ENCODE peak calls at places on chromosomes 13 and 19, in five cellular contexts. D is esophagus squamous epithelium, P is body of pancreas, Q is heart left ventricle, W is thyroid gland. H is an unnamed sample.

GRCh38 chr13:47837104-47837880 is 163.8 kb downstream of the SUCLA2 start:
- DNase-seq in D (no peak), P (no peak), Q (no peak), W (no peak), H (no peak)

GRCh38 chr13:114310961-114311360 is 3.3 kb upstream of the CHAMP1 start:
- DNase-seq in D (no peak), P (no peak), Q (no peak), W (no peak), H (no peak)

GRCh38 chr19:53467138-53467502 is 413 bp upstream of the ZNF813 start:
- DNase-seq in D (no peak), P (no peak), Q (peak; percentile 65), W (no peak), H (peak; percentile 85)

GRCh38 chr13:41544824-41545707 is 87.7 kb downstream of the RGCC start:
- DNase-seq in D (no peak), P (no peak), Q (no peak), W (no peak), H (no peak)

GRCh38 chr13:57666554-57666953 is 35.0 kb downstream of the PCDH17 start:
- DNase-seq in D (no peak), P (no peak), Q (no peak), W (no peak), H (no peak)

GRCh38 chr19:39351537-39352037 is 9.4 kb downstream of the SAMD4B start:
- DNase-seq in D (no peak), P (no peak), Q (no peak), W (no peak), H (no peak)

GRCh38 chr19:28886708-28887107 is 326.2 kb downstream of the UQCRFS1 start:
- DNase-seq in D (no peak), P (no peak), Q (no peak), W (no peak), H (no peak)

GRCh38 chr13:32538234-32538620 is 368 bp downstream of the N4BP2L2 start:
- DNase-seq in D (no peak), P (peak; percentile 40), Q (no peak), W (no peak), H (no peak)

GRCh38 chr13:114096031-114096485 is 36.4 kb downstream of the RASA3 start:
- DNase-seq in D (no peak), P (no peak), Q (peak; percentile 45), W (no peak), H (peak; percentile 79)

GRCh38 chr19:8445488-8446001 is 770 bp downstream of the HNRNPM start:
- DNase-seq in D (no peak), P (peak; percentile 56), Q (peak; percentile 78), W (peak; percentile 69), H (peak; percentile 88)

GRCh38 chr19:23436318-23436717 is 41.0 kb upstream of the ZNF91 start:
- DNase-seq in D (no peak), P (no peak), Q (no peak), W (no peak), H (peak; percentile 28)

GRCh38 chr19:17333611-17334413 is 843 bp downstream of the ANO8 start:
- DNase-seq in D (no peak), P (peak; percentile 45), Q (no peak), W (no peak), H (no peak)

GRCh38 chr13:110714798-110715394 is 1.4 kb downstream of the ING1 start:
- DNase-seq in D (no peak), P (peak; percentile 66), Q (peak; percentile 76), W (peak; percentile 72), H (peak; percentile 94)

GRCh38 chr13:78604782-78605611 is 1.6 kb upstream of the POU4F1 start:
- DNase-seq in D (no peak), P (no peak), Q (no peak), W (no peak), H (no peak)

GRCh38 chr19:47637550-47637949 is 28.6 kb downstream of the BICRA start:
- DNase-seq in D (no peak), P (no peak), Q (no peak), W (no peak), H (no peak)

GRCh38 chr13:33577037-33577436 is 240.9 kb upstream of the RFC3 start:
- DNase-seq in D (no peak), P (no peak), Q (no peak), W (no peak), H (no peak)

GRCh38 chr13:110238795-110239194 is 68.2 kb downstream of the COL4A1 start:
- DNase-seq in D (no peak), P (no peak), Q (no peak), W (no peak), H (no peak)

GRCh38 chr19:13932911-13933393 is 5.3 kb downstream of the PODNL1 start:
- DNase-seq in D (no peak), P (no peak), Q (no peak), W (no peak), H (no peak)

GRCh38 chr19:584240-585001 is 5.3 kb upstream of the HCN2 start:
- DNase-seq in D (no peak), P (peak; percentile 22), Q (peak; percentile 82), W (peak; percentile 14), H (no peak)

GRCh38 chr19:47107953-47108746 is 5.4 kb downstream of the ZC3H4 start:
- DNase-seq in D (no peak), P (no peak), Q (no peak), W (peak; percentile 30), H (no peak)

GRCh38 chr19:13212759-13213330 is 62.6 kb downstream of the IER2 start:
- DNase-seq in D (no peak), P (peak; percentile 63), Q (peak; percentile 80), W (peak; percentile 54), H (peak; percentile 28)

GRCh38 chr13:71879129-71879535 is 12.1 kb upstream of the DACH1 start:
- DNase-seq in D (no peak), P (peak; percentile 20), Q (no peak), W (no peak), H (no peak)

GRCh38 chr13:47549219-47549752 is 451.8 kb downstream of the SUCLA2 start:
- DNase-seq in D (no peak), P (no peak), Q (no peak), W (no peak), H (no peak)

GRCh38 chr13:111039735-111040134 is 75.4 kb upstream of the ARHGEF7 start:
- DNase-seq in D (no peak), P (no peak), Q (no peak), W (no peak), H (no peak)

GRCh38 chr13:44364601-44365000 is 9.0 kb upstream of the SERP2 start:
- DNase-seq in D (no peak), P (no peak), Q (no peak), W (no peak), H (no peak)

GRCh38 chr19:12936582-12936981 is 1.8 kb upstream of the CALR start:
- DNase-seq in D (no peak), P (no peak), Q (no peak), W (no peak), H (no peak)

GRCh38 chr13:83881917-83882625 is at the start of gene SLITRK1:
- DNase-seq in D (no peak), P (peak; percentile 80), Q (no peak), W (peak; percentile 41), H (no peak)

GRCh38 chr19:32581704-32582164 is 744 bp downstream of the PDCD5 start:
- DNase-seq in D (no peak), P (no peak), Q (no peak), W (peak; percentile 5), H (no peak)

GRCh38 chr19:34448191-34448590 is 20.0 kb downstream of the UBA2 start:
- DNase-seq in D (no peak), P (no peak), Q (no peak), W (no peak), H (no peak)

GRCh38 chr13:103222683-103223082 is 156.5 kb upstream of the SLC10A2 start:
- DNase-seq in D (no peak), P (no peak), Q (no peak), W (no peak), H (no peak)

GRCh38 chr19:3556978-3557460 is 367 bp downstream of the MFSD12 start:
- DNase-seq in D (no peak), P (peak; percentile 61), Q (no peak), W (peak; percentile 43), H (no peak)

GRCh38 chr19:4911786-4912672 is 2.7 kb downstream of the UHRF1 start:
- DNase-seq in D (no peak), P (peak; percentile 45), Q (no peak), W (peak; percentile 54), H (peak; percentile 70)
- TF ChIP-seq POLR2A in D (peak; percentile 16), P (no peak), Q (no peak), W (no peak), H (no peak)

GRCh38 chr13:51451467-51452390 is 1.1 kb downstream of the INTS6 start:
- DNase-seq in D (peak; percentile 50), P (peak; percentile 85), Q (peak; percentile 93), W (peak; percentile 86), H (peak; percentile 95)
- TF ChIP-seq POLR2A in D (no peak), P (peak; percentile 34), Q (no peak), W (no peak), H (no peak)

GRCh38 chr19:19372656-19373416 is 32.6 kb upstream of the GATAD2A start:
- DNase-seq in D (no peak), P (peak; percentile 62), Q (peak; percentile 84), W (peak; percentile 32), H (peak; percentile 69)
- TF ChIP-seq POLR2A in D (peak; percentile 28), P (no peak), Q (no peak), W (no peak), H (no peak)

DNA sequence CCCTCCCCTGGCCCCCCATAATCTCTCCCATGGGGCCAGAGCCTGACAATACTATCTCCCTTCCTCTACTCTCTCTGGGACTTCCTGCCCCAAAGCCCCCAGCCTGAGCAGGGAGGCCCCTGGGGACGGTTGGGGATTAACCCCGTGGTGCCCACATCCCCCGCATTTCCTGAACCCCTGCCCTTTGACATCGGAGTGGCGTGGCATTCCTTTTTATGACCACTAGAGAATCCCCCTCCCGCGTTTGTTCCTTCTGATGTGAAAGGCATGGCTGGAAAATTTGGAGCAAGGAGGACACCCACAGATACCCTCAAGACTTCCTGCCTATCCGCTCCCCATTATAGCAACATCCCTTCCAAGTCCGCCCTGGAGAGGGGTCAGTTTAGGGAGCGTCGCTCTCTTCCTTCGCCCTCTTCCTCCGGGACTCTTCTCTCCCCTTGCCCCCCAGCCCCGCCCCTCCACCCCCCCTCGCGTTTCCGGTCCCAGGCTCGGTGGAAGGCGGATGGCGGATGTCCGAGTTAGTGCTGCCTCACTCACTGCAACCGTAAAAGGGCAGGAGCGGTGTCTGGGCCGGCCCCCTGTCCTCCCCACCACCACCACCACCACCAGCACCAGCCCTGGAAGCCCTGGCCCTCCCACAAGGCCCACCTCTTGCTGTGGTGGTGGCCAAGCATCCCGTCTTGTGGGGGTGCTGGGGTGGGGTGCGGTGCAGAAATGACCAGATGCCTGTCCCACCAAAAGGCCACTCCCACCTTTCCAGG is 1.8 kb downstream of the VASP start:
- DNase-seq in D (no peak), P (peak; percentile 72), Q (peak; percentile 86), W (peak; percentile 69), H (peak; percentile 95)
- TF ChIP-seq POLR2A in D (peak; percentile 58), P (no peak), Q (no peak), W (no peak), H (no peak)

H was measured in lower leg skin.